ENCODE peak calls at places on chromosomes 6 and 20, in eight cellular contexts. S, T, O, M, R, U, C and Y are unnamed samples.

GRCh38 chr6:133227344-133227743 is 13.8 kb upstream of the EYA4 start:
- DNase-seq in R (no peak), T (no peak), U (no peak), M (no peak), O (no peak), S (no peak), C (no peak), Y (no peak)

GRCh38 chr20:32019156-32019510 is 8.9 kb downstream of the CCM2L start:
- DNase-seq in R (no peak), S (peak), M (no peak), C (peak), O (no peak), U (no peak), T (peak), Y (no peak)

GRCh38 chr6:113598786-113599185 is 258.4 kb upstream of the MARCKS start:
- DNase-seq in T (no peak), O (no peak), M (no peak), U (no peak), R (no peak), C (no peak), S (no peak), Y (no peak)

GRCh38 chr6:9405825-9406224 is 970.5 kb upstream of the SLC35B3 start:
- DNase-seq in T (no peak), C (no peak), S (no peak), O (no peak), R (no peak), U (no peak), M (no peak), Y (no peak)

GRCh38 chr20:45926731-45927070 is 7.8 kb upstream of the PCIF1 start:
- DNase-seq in S (no peak), M (no peak), C (no peak), U (no peak), O (no peak), T (no peak), R (peak), Y (no peak)

GRCh38 chr6:54085526-54085925 is 25.7 kb upstream of the MLIP start:
- DNase-seq in R (no peak), C (no peak), S (no peak), T (no peak), O (peak), U (no peak), M (peak), Y (no peak)

GRCh38 chr6:132780770-132781371 is 17.6 kb downstream of the SLC18B1 start:
- DNase-seq in O (peak), U (no peak), M (peak), C (no peak), S (no peak), R (no peak), T (no peak), Y (no peak)

GRCh38 chr20:61345656-61346055 is 93.6 kb downstream of the CDH4 start:
- DNase-seq in M (no peak), C (no peak), R (peak), U (no peak), O (no peak), T (no peak), S (no peak), Y (no peak)

GRCh38 chr6:47414517-47415167 is 62.9 kb upstream of the CD2AP start:
- DNase-seq in C (no peak), U (no peak), T (no peak), M (peak), O (peak), R (peak), S (no peak), Y (peak)

GRCh38 chr6:149852180-149852579 is 12.0 kb downstream of the LRP11 start:
- DNase-seq in O (peak), C (no peak), R (no peak), U (no peak), S (no peak), M (peak), T (no peak), Y (no peak)

GRCh38 chr6:112618796-112619195 is 271.7 kb downstream of the RFPL4B start:
- DNase-seq in C (peak), O (peak), M (peak), U (no peak), T (no peak), S (peak), R (peak), Y (no peak)

GRCh38 chr20:46022411-46023147 is 6.4 kb upstream of the SLC12A5 start:
- DNase-seq in R (peak), O (peak), T (peak), U (peak), C (peak), M (peak), S (peak), Y (peak)

GRCh38 chr20:20548527-20549266 is 163.7 kb downstream of the RALGAPA2 start:
- DNase-seq in T (no peak), C (no peak), O (no peak), R (no peak), S (no peak), U (no peak), M (no peak), Y (no peak)

DNA sequence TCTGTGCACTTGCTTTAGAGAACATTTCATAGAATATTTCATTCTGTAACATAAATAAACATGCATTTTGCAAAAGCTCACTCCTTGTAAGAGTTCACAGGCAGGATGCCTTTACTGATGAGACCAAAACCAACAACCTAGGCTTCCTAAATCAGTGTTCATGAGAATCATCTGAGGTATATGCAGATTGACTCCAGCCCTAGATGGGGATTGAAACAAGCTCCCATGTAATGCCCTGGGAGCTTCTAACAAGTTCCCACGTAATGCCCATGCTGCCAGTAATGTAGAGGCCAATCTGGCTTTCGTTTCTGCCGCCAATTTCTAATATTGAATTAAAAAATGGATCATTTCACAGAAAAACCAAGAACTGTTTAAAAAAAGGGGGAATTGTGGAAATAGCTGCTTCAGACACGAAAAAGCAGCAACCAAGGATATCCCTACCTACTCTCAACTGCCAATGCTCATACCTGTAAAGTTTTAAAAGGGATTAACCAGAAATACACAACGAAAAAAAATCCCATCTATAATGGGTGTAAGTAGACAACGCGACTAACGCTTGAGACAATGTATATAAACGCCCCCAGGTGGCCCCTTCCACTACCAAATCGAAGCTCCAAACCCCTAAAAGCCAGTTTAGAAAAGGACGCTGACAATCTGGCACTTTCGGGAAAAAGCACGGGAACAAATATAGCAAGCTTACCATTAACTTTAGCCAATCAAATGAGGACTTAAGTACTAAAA is 94.7 kb upstream of the BTN3A2 start:
- DNase-seq in S (no peak), R (peak), U (no peak), O (peak), T (no peak), M (no peak), C (no peak), Y (no peak)
- TF ChIP-seq CTCF in S (no peak), R (no peak), U (no peak), O (peak), T (peak), M (no peak), C (no peak), Y (no peak)

DNA sequence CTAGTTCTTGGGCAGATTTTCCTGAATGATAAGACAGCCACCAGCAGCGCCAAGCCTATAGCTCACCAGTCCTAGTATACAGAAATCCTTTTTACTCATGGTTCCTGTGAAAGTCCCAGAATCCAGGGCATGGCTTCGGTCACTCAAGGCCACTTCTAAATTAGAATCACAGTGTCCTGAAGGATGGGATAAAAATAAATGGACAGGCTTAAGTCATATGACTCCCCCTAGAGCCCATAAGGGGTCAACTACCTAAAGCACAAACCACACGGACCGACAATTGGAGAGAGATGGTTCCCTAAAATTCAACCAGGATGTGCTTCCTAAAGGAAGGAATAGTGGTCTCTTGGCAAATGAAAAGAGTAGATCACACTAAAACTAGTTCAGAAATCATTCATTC is 404.1 kb upstream of the PLCB4 start:
- DNase-seq in O (no peak), U (no peak), T (no peak), C (no peak), R (no peak), M (no peak), S (no peak), Y (no peak)
- TF ChIP-seq CTCF in O (no peak), U (no peak), T (no peak), C (peak), R (no peak), M (no peak), S (peak), Y (no peak)

DNA sequence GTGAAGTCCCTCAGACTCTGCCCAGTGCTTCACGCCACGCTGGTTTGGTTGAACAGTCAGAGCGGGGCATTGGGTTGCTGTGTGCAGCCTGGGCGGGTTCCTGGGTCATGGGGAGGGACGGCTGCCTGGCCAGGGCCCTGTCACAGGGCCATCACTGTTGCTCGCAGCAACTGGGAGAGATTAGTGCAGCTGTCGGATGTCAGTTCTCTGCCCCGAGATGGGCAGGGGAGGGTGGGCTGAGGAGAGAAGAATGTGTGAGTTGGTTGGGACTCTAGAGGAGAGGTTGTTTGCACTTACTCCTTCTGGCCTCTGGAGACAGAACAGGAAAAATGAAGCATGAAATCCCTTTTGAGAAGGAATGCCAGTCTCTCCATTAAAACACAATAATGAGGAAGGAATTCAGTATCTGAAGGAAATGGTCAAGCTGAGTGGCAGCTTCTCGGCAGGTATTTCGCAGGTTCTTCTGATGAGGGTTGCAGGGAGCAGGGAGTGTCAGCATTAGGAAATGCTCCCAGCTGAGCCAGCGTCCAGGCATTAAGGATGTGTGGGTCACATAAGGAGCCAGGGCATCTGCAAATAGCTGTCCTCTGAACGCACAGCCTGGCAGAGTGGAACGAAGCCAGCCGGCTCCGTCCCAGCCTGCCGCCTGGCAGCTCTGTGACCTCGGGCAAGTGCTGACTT is 95.9 kb downstream of the SSR1 start:
- DNase-seq in U (no peak), M (peak), S (no peak), R (no peak), C (peak), T (no peak), O (no peak), Y (no peak)
- TF ChIP-seq CTCF in U (no peak), M (peak), S (no peak), R (no peak), C (no peak), T (peak), O (no peak), Y (no peak)

GRCh38 chr6:37535701-37536461 is 36.2 kb upstream of the CCDC167 start:
- DNase-seq in T (no peak), O (no peak), S (peak), C (no peak), R (peak), M (no peak), U (no peak), Y (no peak)

GRCh38 chr6:37540390-37540789 is 40.7 kb upstream of the CCDC167 start:
- DNase-seq in C (no peak), U (no peak), O (no peak), R (no peak), M (no peak), T (no peak), S (no peak), Y (no peak)

GRCh38 chr6:37539706-37540352 is 40.1 kb upstream of the CCDC167 start:
- DNase-seq in T (no peak), S (no peak), R (peak), M (no peak), U (no peak), C (no peak), O (no peak), Y (no peak)

GRCh38 chr6:37536462-37537225 is 37.0 kb upstream of the CCDC167 start:
- DNase-seq in O (no peak), C (peak), S (peak), M (no peak), U (no peak), T (no peak), R (peak), Y (no peak)

DNA sequence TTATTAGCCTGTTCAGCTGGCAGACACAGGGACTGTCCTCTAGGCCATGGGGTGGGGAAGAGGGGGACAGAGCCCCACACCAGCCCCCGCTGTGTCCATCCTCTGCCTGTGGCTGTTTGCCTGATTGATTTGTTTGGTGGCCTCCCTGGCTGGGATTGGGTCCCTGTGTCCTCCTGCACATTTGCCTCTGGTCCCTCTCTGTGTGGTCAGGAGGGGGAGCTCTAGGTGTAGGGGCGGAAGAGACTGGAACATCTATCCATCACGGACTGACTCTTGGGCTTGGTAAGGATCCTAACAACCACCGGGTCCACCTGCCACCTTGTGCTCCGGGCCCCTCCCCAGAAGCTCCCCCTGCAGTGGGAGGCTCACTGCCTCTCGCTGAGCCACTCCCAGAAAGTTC is 38.4 kb upstream of the CCDC167 start:
- DNase-seq in S (no peak), M (no peak), U (no peak), T (no peak), C (peak), R (no peak), O (no peak), Y (no peak)
- TF ChIP-seq CTCF in S (no peak), M (peak), U (no peak), T (peak), C (no peak), R (peak), O (peak), Y (no peak)

DNA sequence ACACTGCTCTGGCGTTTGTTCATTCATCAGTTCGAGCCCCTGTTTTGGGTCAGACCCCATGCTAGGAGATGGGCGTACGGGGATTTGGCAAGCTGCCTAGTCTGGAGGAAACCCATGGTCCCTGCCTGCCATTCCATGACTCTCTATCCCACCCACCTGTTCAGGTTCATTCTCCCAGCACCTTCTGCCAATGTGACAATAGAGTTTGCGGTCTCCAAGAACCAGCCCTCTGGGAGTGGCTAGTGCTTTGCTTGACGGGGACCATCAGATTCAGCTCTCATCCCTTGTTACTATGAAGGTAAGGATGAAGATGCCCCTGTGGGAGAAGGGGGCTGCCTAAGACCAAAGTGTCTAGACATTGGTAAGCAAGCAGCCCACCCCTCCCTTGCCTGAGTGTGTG is 345.0 kb downstream of the PTPRT start:
- DNase-seq in C (no peak), S (no peak), M (no peak), T (no peak), O (no peak), U (no peak), R (no peak), Y (no peak)
- TF ChIP-seq CTCF in C (no peak), S (no peak), M (no peak), T (no peak), O (no peak), U (no peak), R (no peak), Y (no peak)

DNA sequence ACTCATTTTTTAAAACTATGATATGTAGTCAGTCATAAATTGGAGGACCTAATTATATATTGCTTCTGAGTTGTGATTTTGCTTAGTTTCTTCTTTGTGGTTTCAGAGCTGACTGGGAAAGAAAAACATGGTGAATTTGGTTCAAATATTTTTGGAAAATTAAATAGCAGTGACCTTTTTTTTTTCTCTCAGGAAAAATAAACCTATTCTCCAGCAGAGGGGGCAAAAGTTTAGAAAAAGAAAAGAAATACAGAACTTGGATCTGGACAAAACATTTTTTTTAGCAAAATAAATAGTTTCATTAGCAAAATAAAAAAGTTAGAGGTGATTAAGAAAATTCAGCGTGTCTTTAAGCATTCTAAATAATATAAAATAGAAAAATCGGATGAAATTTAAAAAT is 10.2 kb downstream of the COL10A1 start:
- DNase-seq in S (no peak), C (no peak), R (no peak), T (no peak), U (no peak), M (peak), O (peak), Y (no peak)
- TF ChIP-seq CTCF in S (peak), C (peak), R (peak), T (peak), U (no peak), M (peak), O (peak), Y (no peak)

DNA sequence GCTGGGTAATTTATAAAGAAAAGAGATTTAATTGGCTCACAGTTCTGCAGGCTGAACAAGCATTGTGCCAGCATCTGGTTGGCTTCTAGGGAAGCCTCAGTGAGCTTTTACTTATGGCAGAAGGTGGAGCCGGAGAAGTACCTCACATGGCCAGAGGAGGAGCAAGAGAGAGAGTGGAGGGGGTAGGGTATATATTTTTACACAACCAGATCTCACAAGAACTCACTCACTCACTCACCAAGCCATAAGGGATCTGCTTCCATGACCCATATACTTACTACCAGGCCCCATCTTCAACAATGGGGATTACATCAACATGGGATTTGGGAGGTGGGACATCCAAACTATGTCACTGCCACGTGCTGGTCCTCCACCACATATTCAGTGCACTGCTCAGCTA is 152.6 kb upstream of the PRND start:
- DNase-seq in O (no peak), R (no peak), C (no peak), T (no peak), U (no peak), S (peak), M (no peak), Y (no peak)
- TF ChIP-seq CTCF in O (peak), R (no peak), C (no peak), T (peak), U (no peak), S (peak), M (peak), Y (no peak)

GRCh38 chr20:10376271-10377075 is 57.5 kb downstream of the MKKS start:
- DNase-seq in T (no peak), U (no peak), R (peak), S (no peak), M (peak), C (no peak), O (peak), Y (no peak)

GRCh38 chr20:10385850-10386544 is 48.0 kb downstream of the MKKS start:
- DNase-seq in M (peak), C (no peak), U (no peak), O (peak), R (no peak), S (no peak), T (no peak), Y (no peak)

GRCh38 chr20:10379761-10380160 is 54.3 kb downstream of the MKKS start:
- DNase-seq in C (no peak), M (no peak), T (no peak), R (no peak), S (no peak), O (no peak), U (no peak), Y (no peak)

DNA sequence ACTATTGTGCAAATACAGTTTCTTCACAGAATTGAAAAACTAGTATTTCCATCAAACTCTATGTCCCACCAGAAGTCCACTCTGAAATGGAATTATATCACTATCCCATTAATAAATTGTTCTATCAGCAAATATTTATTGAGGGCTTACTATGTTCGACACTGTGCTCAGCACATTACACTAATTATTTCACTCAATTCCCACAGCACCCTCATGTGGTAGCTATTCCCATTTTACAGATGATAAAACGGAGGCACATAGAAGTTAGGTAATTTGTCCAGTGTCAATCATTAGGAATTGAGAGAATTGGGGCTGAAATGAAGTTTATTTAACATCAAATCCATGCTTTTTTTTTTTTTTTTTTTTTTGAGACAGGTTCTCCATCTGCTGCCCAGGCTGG is 52.5 kb downstream of the MKKS start:
- DNase-seq in S (no peak), C (no peak), O (no peak), M (no peak), U (no peak), R (no peak), T (no peak), Y (no peak)
- TF ChIP-seq CTCF in S (no peak), C (no peak), O (no peak), M (no peak), U (no peak), R (no peak), T (no peak), Y (no peak)